ENCODE peak calls at places on chromosome 16, in eight cellular contexts. Q is left colon; F is stimulated activated CD4-positive, alpha-beta T cell treated with anti-CD3 and anti-CD28 coated beads, Interleukin-4, amount 100 ng/mL, for 48 hours; M is stimulated activated CD8-positive, alpha-beta memory T cell treated with anti-CD3 and anti-CD28 coated beads, Interleukin-4, amount 100 ng/mL, for 4 hours; H is GM19239; Z is A172; V is germinal center; Y is GM20000. W is an unnamed sample.

GRCh38 chr16:397736-398332 is 835 bp downstream of the NME4 start:
- DNase-seq in M (no peak), Q (peak; percentile 79), Y (peak; percentile 78), Z (no peak), V (no peak), F (no peak), H (no peak), W (peak; percentile 76)

GRCh38 chr16:70349783-70350182 is 3.1 kb downstream of the DDX19A start:
- DNase-seq in V (no peak), Y (no peak), Q (no peak), M (no peak), Z (no peak), F (no peak), H (no peak), W (no peak)

GRCh38 chr16:8915722-8916321 is 33.7 kb downstream of the LITAFD start:
- DNase-seq in Z (no peak), H (no peak), V (no peak), Q (no peak), F (no peak), M (no peak), Y (no peak), W (no peak)

GRCh38 chr16:58098207-58099096 is 30.7 kb downstream of the CFAP20 start:
- DNase-seq in Y (no peak), M (no peak), V (no peak), Z (peak; percentile 55), Q (no peak), F (no peak), H (no peak), W (no peak)

GRCh38 chr16:86584071-86584685 is 5.8 kb downstream of the FOXL1 start:
- DNase-seq in M (no peak), H (no peak), Q (no peak), V (no peak), Z (peak; percentile 65), Y (no peak), F (no peak), W (no peak)

GRCh38 chr16:89700649-89701424 is 668 bp downstream of the SPATA2L start:
- DNase-seq in H (no peak), F (peak; percentile 43), Y (peak; percentile 72), Q (peak; percentile 81), Z (no peak), V (peak; percentile 59), M (no peak), W (peak; percentile 56)

GRCh38 chr16:14286381-14287230 is 215.5 kb downstream of the MRTFB start:
- DNase-seq in F (no peak), H (no peak), Y (peak; percentile 68), Z (no peak), V (peak; percentile 66), M (no peak), Q (peak; percentile 46), W (no peak)

GRCh38 chr16:9053006-9053601 is 38.3 kb upstream of the HAPSTR1 start:
- DNase-seq in Y (peak; percentile 31), M (no peak), F (peak; percentile 22), V (no peak), Z (peak; percentile 79), Q (peak; percentile 30), H (no peak), W (peak; percentile 88)

GRCh38 chr16:73011926-73012325 is 36.0 kb downstream of the ZFHX3 start:
- DNase-seq in Z (no peak), Q (no peak), Y (no peak), V (no peak), M (no peak), H (no peak), F (no peak), W (no peak)

GRCh38 chr16:53756329-53756996 is 52.5 kb downstream of the FTO start:
- DNase-seq in Q (no peak), F (no peak), Z (no peak), Y (no peak), V (no peak), H (no peak), M (no peak), W (peak; percentile 52)

GRCh38 chr16:65069090-65069489 is 52.8 kb downstream of the CDH11 start:
- DNase-seq in Y (no peak), V (no peak), Z (peak; percentile 44), H (no peak), M (no peak), F (no peak), Q (no peak), W (peak; percentile 82)

GRCh38 chr16:3578610-3579551 is 1.7 kb upstream of the NLRC3 start:
- DNase-seq in Z (peak; percentile 57), Y (peak; percentile 80), H (peak; percentile 76), V (peak; percentile 56), F (peak; percentile 40), M (peak; percentile 14), Q (peak; percentile 54), W (no peak)

GRCh38 chr16:49589721-49590120 is 216.1 kb downstream of the C16orf78 start:
- DNase-seq in Z (no peak), Q (no peak), V (no peak), F (no peak), H (no peak), Y (no peak), M (no peak), W (no peak)

GRCh38 chr16:57618306-57619132 is 9.9 kb upstream of the ADGRG1 start:
- DNase-seq in Q (peak; percentile 5), Y (no peak), V (no peak), Z (no peak), M (no peak), H (no peak), F (no peak), W (no peak)

GRCh38 chr16:72986011-72986410 is 61.9 kb downstream of the ZFHX3 start:
- DNase-seq in H (no peak), M (no peak), V (no peak), F (no peak), Q (no peak), Z (no peak), Y (no peak), W (peak; percentile 51)

GRCh38 chr16:2824626-2825025 is 5.5 kb upstream of the ZG16B start:
- DNase-seq in V (no peak), H (no peak), Y (no peak), M (no peak), F (no peak), Z (no peak), Q (no peak), W (no peak)

GRCh38 chr16:2019919-2020831 is 590 bp downstream of the NPW start:
- DNase-seq in Z (no peak), M (no peak), H (no peak), Y (no peak), V (no peak), Q (peak; percentile 36), F (no peak), W (no peak)

GRCh38 chr16:82016964-82017363 is 5.7 kb upstream of the SDR42E1 start:
- DNase-seq in Q (no peak), Y (no peak), V (no peak), H (no peak), F (no peak), M (no peak), Z (no peak), W (peak; percentile 86)

GRCh38 chr16:49663081-49664057 is 192.5 kb downstream of the ZNF423 start:
- DNase-seq in Y (no peak), V (no peak), Q (no peak), F (no peak), Z (no peak), M (no peak), H (no peak), W (no peak)

GRCh38 chr16:87834668-87835473 is 34.4 kb downstream of the SLC7A5 start:
- DNase-seq in H (no peak), V (no peak), Y (no peak), M (no peak), F (no peak), Z (peak; percentile 58), Q (peak; percentile 52), W (peak; percentile 80)

GRCh38 chr16:50245417-50246298 is 20.7 kb upstream of the ADCY7 start:
- DNase-seq in H (peak; percentile 90), V (peak; percentile 75), M (peak; percentile 41), Z (peak; percentile 68), Q (peak; percentile 75), F (no peak), Y (peak; percentile 97), W (peak; percentile 73)

GRCh38 chr16:72256398-72257048 is 84.6 kb upstream of the PMFBP1 start:
- DNase-seq in F (no peak), M (no peak), Q (no peak), Z (peak; percentile 21), Y (no peak), H (no peak), V (no peak), W (peak; percentile 51)

GRCh38 chr16:84926462-84926861 is 84.9 kb downstream of the ZDHHC7 start:
- DNase-seq in Y (no peak), M (no peak), V (no peak), F (no peak), H (no peak), Q (no peak), Z (no peak), W (no peak)

GRCh38 chr16:85462405-85463227 is 150.5 kb upstream of the GSE1 start:
- DNase-seq in H (no peak), F (no peak), V (no peak), Y (no peak), Q (no peak), Z (no peak), M (no peak), W (peak; percentile 24)

GRCh38 chr16:47323241-47323640 is 137.6 kb downstream of the ITFG1 start:
- DNase-seq in Q (no peak), Z (no peak), M (no peak), V (no peak), Y (no peak), F (no peak), H (no peak), W (no peak)

GRCh38 chr16:26316683-26317464 is 625.1 kb downstream of the HS3ST4 start:
- DNase-seq in F (no peak), M (no peak), Z (no peak), Q (no peak), Y (no peak), V (no peak), H (no peak), W (no peak)

GRCh38 chr16:23026777-23027362 is 122.4 kb downstream of the USP31 start:
- DNase-seq in Q (peak; percentile 9), H (no peak), M (no peak), V (peak; percentile 6), F (no peak), Y (no peak), Z (peak; percentile 55), W (peak; percentile 20)

GRCh38 chr16:2019500-2019899 is at the start of gene NPW:
- DNase-seq in M (no peak), V (no peak), H (no peak), Y (no peak), Z (no peak), Q (peak; percentile 38), F (no peak), W (no peak)

W was measured in fibroblast of villous mesenchyme.